ENCODE peak calls at places on chromosomes 16 and 17, in five cellular contexts. One of them, this sample, is unnamed.
A peak's percentile ranks its signal among the peaks of the same experiment; 100 is the strongest.

GRCh38 chr16:21190599-21190998 is 20.8 kb downstream of the ZP2 start:
- DNase-seq in HuH-7: no peak
- DNase-seq in CD4-positive, alpha-beta T cell: no peak
- DNase-seq in foreskin fibroblast: peak; percentile 71
- DNase-seq in NCI-H1436 treated with DMSO at 0.1 percent for 48 hours: no peak
- DNase-seq in this sample: no peak

GRCh38 chr17:45366691-45367090 is 49.9 kb upstream of the MAP3K14 start:
- DNase-seq in NCI-H1436 treated with DMSO at 0.1 percent for 48 hours: no peak
- DNase-seq in HuH-7: no peak
- DNase-seq in CD4-positive, alpha-beta T cell: no peak
- DNase-seq in foreskin fibroblast: no peak
- DNase-seq in this sample: no peak

GRCh38 chr17:6474906-6475305 is 30.7 kb downstream of the PIMREG start:
- DNase-seq in NCI-H1436 treated with DMSO at 0.1 percent for 48 hours: no peak
- DNase-seq in CD4-positive, alpha-beta T cell: no peak
- DNase-seq in foreskin fibroblast: no peak
- DNase-seq in HuH-7: no peak
- DNase-seq in this sample: no peak

GRCh38 chr17:42017866-42018200 is 594 bp upstream of the DNAJC7 start:
- DNase-seq in CD4-positive, alpha-beta T cell: no peak
- DNase-seq in NCI-H1436 treated with DMSO at 0.1 percent for 48 hours: no peak
- DNase-seq in HuH-7: peak; percentile 60
- DNase-seq in foreskin fibroblast: no peak
- DNase-seq in this sample: no peak

GRCh38 chr16:76941091-76941490 is 249.9 kb upstream of the MON1B start:
- DNase-seq in foreskin fibroblast: no peak
- DNase-seq in HuH-7: no peak
- DNase-seq in CD4-positive, alpha-beta T cell: no peak
- DNase-seq in NCI-H1436 treated with DMSO at 0.1 percent for 48 hours: no peak
- DNase-seq in this sample: no peak

GRCh38 chr17:28425206-28425605 is 19.2 kb upstream of the SLC46A1 start:
- DNase-seq in NCI-H1436 treated with DMSO at 0.1 percent for 48 hours: no peak
- DNase-seq in CD4-positive, alpha-beta T cell: no peak
- DNase-seq in foreskin fibroblast: no peak
- DNase-seq in HuH-7: no peak
- DNase-seq in this sample: no peak

GRCh38 chr17:81037026-81037782 is 2.3 kb downstream of the BAIAP2 start:
- DNase-seq in NCI-H1436 treated with DMSO at 0.1 percent for 48 hours: no peak
- DNase-seq in HuH-7: no peak
- DNase-seq in foreskin fibroblast: no peak
- DNase-seq in CD4-positive, alpha-beta T cell: no peak
- DNase-seq in this sample: no peak

GRCh38 chr16:56691885-56692284 is 9.6 kb downstream of the MT1X start:
- DNase-seq in HuH-7: no peak
- DNase-seq in NCI-H1436 treated with DMSO at 0.1 percent for 48 hours: no peak
- DNase-seq in CD4-positive, alpha-beta T cell: no peak
- DNase-seq in foreskin fibroblast: no peak
- DNase-seq in this sample: no peak

GRCh38 chr16:62077998-62078397 is 41.8 kb upstream of the CDH8 start:
- DNase-seq in foreskin fibroblast: no peak
- DNase-seq in CD4-positive, alpha-beta T cell: no peak
- DNase-seq in NCI-H1436 treated with DMSO at 0.1 percent for 48 hours: no peak
- DNase-seq in HuH-7: no peak
- DNase-seq in this sample: no peak

GRCh38 chr17:78958556-78959191 is 21.0 kb downstream of the LGALS3BP start:
- DNase-seq in NCI-H1436 treated with DMSO at 0.1 percent for 48 hours: no peak
- DNase-seq in CD4-positive, alpha-beta T cell: no peak
- DNase-seq in foreskin fibroblast: no peak
- DNase-seq in HuH-7: no peak
- DNase-seq in this sample: no peak

GRCh38 chr16:3951861-3952332 is 71.4 kb upstream of the CREBBP start:
- DNase-seq in HuH-7: no peak
- DNase-seq in foreskin fibroblast: no peak
- DNase-seq in NCI-H1436 treated with DMSO at 0.1 percent for 48 hours: no peak
- DNase-seq in CD4-positive, alpha-beta T cell: no peak
- DNase-seq in this sample: no peak

GRCh38 chr17:68993112-68993511 is 37.9 kb upstream of the ABCA8 start:
- DNase-seq in foreskin fibroblast: peak; percentile 42
- DNase-seq in CD4-positive, alpha-beta T cell: no peak
- DNase-seq in NCI-H1436 treated with DMSO at 0.1 percent for 48 hours: no peak
- DNase-seq in HuH-7: no peak
- DNase-seq in this sample: no peak

GRCh38 chr16:88437367-88437964 is 15.6 kb upstream of the ZFPM1 start:
- DNase-seq in NCI-H1436 treated with DMSO at 0.1 percent for 48 hours: no peak
- DNase-seq in CD4-positive, alpha-beta T cell: peak; percentile 49
- DNase-seq in foreskin fibroblast: no peak
- DNase-seq in HuH-7: peak; percentile 99
- DNase-seq in this sample: peak; percentile 51

GRCh38 chr17:17635126-17635525 is 43.6 kb upstream of the PEMT start:
- DNase-seq in NCI-H1436 treated with DMSO at 0.1 percent for 48 hours: no peak
- DNase-seq in HuH-7: no peak
- DNase-seq in CD4-positive, alpha-beta T cell: no peak
- DNase-seq in foreskin fibroblast: no peak
- DNase-seq in this sample: no peak

GRCh38 chr16:88781140-88782077 is 3.6 kb downstream of the PIEZO1 start:
- DNase-seq in NCI-H1436 treated with DMSO at 0.1 percent for 48 hours: no peak
- DNase-seq in HuH-7: no peak
- DNase-seq in foreskin fibroblast: no peak
- DNase-seq in CD4-positive, alpha-beta T cell: peak; percentile 51
- DNase-seq in this sample: peak; percentile 88

GRCh38 chr16:50202926-50203624 is 50.0 kb downstream of the TENT4B start:
- DNase-seq in CD4-positive, alpha-beta T cell: no peak
- DNase-seq in HuH-7: peak; percentile 12
- DNase-seq in NCI-H1436 treated with DMSO at 0.1 percent for 48 hours: no peak
- DNase-seq in foreskin fibroblast: peak; percentile 84
- DNase-seq in this sample: no peak

GRCh38 chr16:64440421-64440831 is 681.4 kb downstream of the CDH11 start:
- DNase-seq in HuH-7: no peak
- DNase-seq in foreskin fibroblast: peak; percentile 94
- DNase-seq in NCI-H1436 treated with DMSO at 0.1 percent for 48 hours: no peak
- DNase-seq in CD4-positive, alpha-beta T cell: no peak
- DNase-seq in this sample: no peak

GRCh38 chr17:75652934-75653549 is 13.9 kb downstream of the RECQL5 start:
- DNase-seq in CD4-positive, alpha-beta T cell: no peak
- DNase-seq in foreskin fibroblast: no peak
- DNase-seq in NCI-H1436 treated with DMSO at 0.1 percent for 48 hours: no peak
- DNase-seq in HuH-7: peak; percentile 73
- DNase-seq in this sample: no peak

GRCh38 chr17:13352747-13353415 is 248.8 kb downstream of the HS3ST3A1 start:
- DNase-seq in NCI-H1436 treated with DMSO at 0.1 percent for 48 hours: no peak
- DNase-seq in HuH-7: peak; percentile 25
- DNase-seq in foreskin fibroblast: no peak
- DNase-seq in CD4-positive, alpha-beta T cell: no peak
- DNase-seq in this sample: no peak

GRCh38 chr17:64048805-64049204 is 28.4 kb upstream of the ICAM2 start:
- DNase-seq in HuH-7: no peak
- DNase-seq in foreskin fibroblast: no peak
- DNase-seq in CD4-positive, alpha-beta T cell: no peak
- DNase-seq in NCI-H1436 treated with DMSO at 0.1 percent for 48 hours: no peak
- DNase-seq in this sample: no peak

GRCh38 chr17:77819497-77819896 is 139.0 kb upstream of the TNRC6C start:
- DNase-seq in foreskin fibroblast: no peak
- DNase-seq in CD4-positive, alpha-beta T cell: no peak
- DNase-seq in NCI-H1436 treated with DMSO at 0.1 percent for 48 hours: no peak
- DNase-seq in HuH-7: no peak
- DNase-seq in this sample: no peak

GRCh38 chr17:74431568-74432483 is at the start of gene GPRC5C:
- DNase-seq in NCI-H1436 treated with DMSO at 0.1 percent for 48 hours: peak; percentile 29
- DNase-seq in CD4-positive, alpha-beta T cell: no peak
- DNase-seq in foreskin fibroblast: no peak
- DNase-seq in HuH-7: peak; percentile 97
- DNase-seq in this sample: no peak

GRCh38 chr16:396199-396598 is 800 bp upstream of the NME4 start:
- DNase-seq in HuH-7: no peak
- DNase-seq in foreskin fibroblast: no peak
- DNase-seq in CD4-positive, alpha-beta T cell: no peak
- DNase-seq in NCI-H1436 treated with DMSO at 0.1 percent for 48 hours: no peak
- DNase-seq in this sample: no peak

GRCh38 chr17:82399030-82399429 is 19.1 kb upstream of the HEXD start:
- DNase-seq in CD4-positive, alpha-beta T cell: no peak
- DNase-seq in foreskin fibroblast: peak; percentile 92
- DNase-seq in NCI-H1436 treated with DMSO at 0.1 percent for 48 hours: no peak
- DNase-seq in HuH-7: no peak
- DNase-seq in this sample: no peak

GRCh38 chr17:16551878-16552636 is 16.9 kb downstream of the ZNF287 start:
- DNase-seq in HuH-7: no peak
- DNase-seq in foreskin fibroblast: no peak
- DNase-seq in CD4-positive, alpha-beta T cell: no peak
- DNase-seq in NCI-H1436 treated with DMSO at 0.1 percent for 48 hours: no peak
- DNase-seq in this sample: no peak

This sample was measured in CD4-positive, CD25-positive, alpha-beta regulatory T cell.